ENCODE peak calls at places on chromosomes 6 and 20, in five cellular contexts. L is Right ventricle myocardium inferior, Y is pons, D is NCI-H1092 treated with DMSO at 0.1 percent for 48 hours, C is RWPE1. R is an unnamed sample.

GRCh38 chr20:51533291-51534172 is 9.0 kb downstream of the NFATC2 start:
- DNase-seq in L (no peak), C (peak; percentile 79), D (no peak), Y (no peak), R (no peak)

GRCh38 chr6:164741938-164742451 is 567.4 kb downstream of the C6orf118 start:
- DNase-seq in Y (no peak), C (no peak), L (no peak), D (no peak), R (no peak)

GRCh38 chr6:51855310-51856082 is 231.9 kb downstream of the PKHD1 start:
- DNase-seq in Y (peak; percentile 58), L (no peak), C (peak; percentile 36), D (peak; percentile 1), R (peak; percentile 21)

GRCh38 chr6:136550330-136551071 is at the start of gene MAP7:
- DNase-seq in C (peak; percentile 92), D (peak; percentile 42), L (peak; percentile 69), Y (no peak), R (peak; percentile 86)

GRCh38 chr6:170222498-170223471 is 68.1 kb downstream of the DLL1 start:
- DNase-seq in L (no peak), D (peak; percentile 85), C (no peak), Y (no peak), R (peak; percentile 45)

GRCh38 chr6:126614642-126615504 is 275.0 kb downstream of the CENPW start:
- DNase-seq in C (no peak), L (no peak), D (no peak), Y (no peak), R (no peak)

GRCh38 chr6:7147051-7147671 is 39.4 kb downstream of the RREB1 start:
- DNase-seq in C (no peak), D (no peak), Y (no peak), L (no peak), R (no peak)

GRCh38 chr20:57570145-57570850 is 9.4 kb downstream of the PCK1 start:
- DNase-seq in C (no peak), L (no peak), D (no peak), Y (peak; percentile 15), R (no peak)

GRCh38 chr6:159959976-159960384 is 8.9 kb upstream of the IGF2R start:
- DNase-seq in C (no peak), Y (peak; percentile 59), D (no peak), L (no peak), R (no peak)

GRCh38 chr6:101961357-101961756 is 567.8 kb downstream of the GRIK2 start:
- DNase-seq in Y (no peak), C (no peak), D (no peak), L (no peak), R (no peak)

R was measured in NCI-H510A.